ENCODE peak calls at places on chromosomes 16 and 17, in six cellular contexts. D is NB4, W is HepG2, R is A549, F is K562, U is GM12878. A is an unnamed sample.

GRCh38 chr16:57619606-57620315 is 8.7 kb upstream of the ADGRG1 start:
- DNase-seq in R (no peak), U (no peak), F (no peak), D (no peak), W (peak; percentile 46), A (no peak)

GRCh38 chr17:65071861-65072260 is 15.3 kb upstream of the GNA13 start:
- DNase-seq in W (peak; percentile 24), D (no peak), U (no peak), F (no peak), R (peak; percentile 73), A (no peak)

GRCh38 chr16:56094231-56094630 is 97.1 kb upstream of the GNAO1 start:
- DNase-seq in W (no peak), D (no peak), U (no peak), R (no peak), F (no peak), A (no peak)

GRCh38 chr16:610513-611381 is 20.0 kb upstream of the WFIKKN1 start:
- DNase-seq in W (peak; percentile 73), F (peak; percentile 71), D (no peak), R (no peak), U (no peak), A (no peak)

GRCh38 chr17:18950944-18951905 is 740 bp upstream of the SLC5A10 start:
- DNase-seq in F (no peak), D (peak; percentile 32), U (no peak), R (no peak), W (no peak), A (no peak)

GRCh38 chr17:2050246-2050866 is 4.5 kb upstream of the HIC1 start:
- DNase-seq in D (peak; percentile 44), W (no peak), F (peak; percentile 84), U (no peak), R (peak; percentile 85), A (peak; percentile 41)

GRCh38 chr17:82838386-82839063 is 1.3 kb downstream of the ZNF750 start:
- DNase-seq in D (peak; percentile 90), F (no peak), W (peak; percentile 88), U (no peak), R (no peak), A (no peak)

GRCh38 chr17:76280650-76281049 is 15.5 kb downstream of the UBALD2 start:
- DNase-seq in R (no peak), F (no peak), D (no peak), W (no peak), U (no peak), A (no peak)

GRCh38 chr17:4558311-4558972 is 1.9 kb downstream of the GGT6 start:
- DNase-seq in F (no peak), R (no peak), D (no peak), U (no peak), W (no peak), A (no peak)

GRCh38 chr16:8900343-8900742 is 18.2 kb downstream of the LITAFD start:
- DNase-seq in W (no peak), R (no peak), F (no peak), D (no peak), U (no peak), A (no peak)

GRCh38 chr17:3894927-3895343 is 2.1 kb upstream of the CAMKK1 start:
- DNase-seq in W (no peak), F (no peak), D (peak; percentile 41), R (peak; percentile 52), U (no peak), A (peak; percentile 60)

GRCh38 chr17:64969046-64969501 is 49.8 kb upstream of the LRRC37A3 start:
- DNase-seq in U (no peak), D (no peak), R (no peak), F (no peak), W (no peak), A (no peak)

GRCh38 chr17:50361561-50362480 is 11.2 kb downstream of the MRPL27 start:
- DNase-seq in W (peak; percentile 75), D (peak; percentile 81), F (peak; percentile 86), U (no peak), R (peak; percentile 80), A (peak; percentile 61)

DNA sequence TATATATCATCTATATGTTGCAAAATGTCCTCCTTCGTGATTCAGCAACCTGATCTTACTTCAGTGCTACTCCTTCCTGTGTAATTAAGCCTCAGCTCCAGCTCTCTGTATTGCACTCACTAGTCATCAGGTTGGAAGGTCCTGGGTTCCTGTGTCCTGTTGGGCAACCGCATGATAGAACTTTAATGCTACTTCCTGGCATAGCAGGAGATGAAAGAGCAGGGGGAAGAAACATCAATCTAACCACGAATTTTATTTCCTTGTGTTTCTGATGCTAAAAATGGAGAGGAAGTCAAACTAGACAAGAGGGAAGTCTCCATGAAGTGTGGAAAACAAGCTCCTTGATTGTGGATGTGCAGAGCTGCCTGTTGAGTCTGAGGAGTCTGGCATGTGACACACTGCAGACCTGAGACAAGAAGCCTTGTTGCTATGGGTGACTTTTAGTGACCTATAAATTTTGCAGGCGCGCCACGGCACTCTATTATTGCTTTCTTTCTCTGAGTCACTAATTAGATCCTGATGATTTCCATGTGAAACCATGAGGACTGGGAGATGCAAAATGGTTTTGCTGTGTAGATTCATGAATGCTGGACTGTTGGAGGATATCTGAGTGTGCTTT is 25.6 kb downstream of the IGSF6 start:
- DNase-seq in R (peak; percentile 46), U (no peak), W (peak; percentile 83), D (peak; percentile 96), F (no peak), A (peak; percentile 68)
- TF ChIP-seq MYC in R (no peak), U (no peak), W (no peak), D (peak; percentile 5), F (no peak), A (no peak)

GRCh38 chr17:39455919-39456318 is 4.9 kb upstream of the MED1 start:
- DNase-seq in U (no peak), W (no peak), F (no peak), R (no peak), D (no peak), A (no peak)

GRCh38 chr17:39450051-39450450 is 1.0 kb downstream of the MED1 start:
- DNase-seq in F (no peak), U (no peak), W (peak; percentile 60), D (no peak), R (no peak), A (no peak)

GRCh38 chr17:39450847-39451581 is at the start of gene MED1:
- DNase-seq in F (peak; percentile 86), R (peak; percentile 99), W (peak; percentile 99), U (peak; percentile 96), D (peak; percentile 99), A (peak; percentile 98)
- TF ChIP-seq MYC in F (peak; percentile 76), R (no peak), W (no peak), U (no peak), D (peak; percentile 74), A (no peak)

DNA sequence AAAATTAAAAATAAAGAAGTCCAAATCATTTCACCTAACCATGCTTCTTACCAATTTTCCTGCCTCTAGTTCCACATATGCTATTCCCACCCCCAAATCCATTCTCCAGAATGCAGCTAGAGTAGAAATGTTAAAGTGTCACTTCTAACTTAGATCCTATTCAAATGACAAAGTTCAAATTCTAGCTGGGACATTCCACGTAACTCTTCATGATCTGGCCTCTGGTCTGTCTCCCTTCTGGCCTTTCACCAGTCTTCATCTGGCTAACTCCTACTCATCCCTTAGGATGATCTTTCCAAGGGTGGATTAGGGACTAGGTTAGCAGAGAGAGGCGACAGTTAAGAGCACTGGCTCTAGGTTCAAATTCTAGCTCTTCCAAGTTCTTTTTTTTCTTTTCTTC is 97.9 kb downstream of the TRIM37 start:
- DNase-seq in F (no peak), W (no peak), D (no peak), R (no peak), U (no peak), A (no peak)
- TF ChIP-seq MYC in F (no peak), W (no peak), D (no peak), R (no peak), U (no peak), A (no peak)

DNA sequence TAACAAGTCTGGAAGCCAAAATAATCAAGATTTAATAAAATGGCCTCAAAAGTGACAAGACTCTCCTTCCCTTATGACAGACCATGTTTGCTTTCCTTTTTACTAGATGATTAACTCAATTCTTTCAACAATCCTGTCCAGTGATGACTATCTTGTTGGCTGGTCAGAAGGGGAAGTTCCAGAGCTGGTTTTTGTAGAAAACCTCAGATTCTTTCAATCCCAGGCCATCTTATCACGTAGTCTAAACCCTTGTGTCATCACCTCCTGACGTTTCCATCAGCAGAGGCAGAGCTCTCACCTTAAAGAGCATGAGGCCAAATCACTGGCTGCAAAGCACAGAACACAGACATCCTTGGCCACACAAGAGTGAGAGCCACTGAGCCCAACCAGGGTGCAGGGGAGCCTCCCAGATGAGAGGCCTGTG is 125.3 kb downstream of the ANKRD11 start:
- DNase-seq in F (no peak), W (no peak), D (peak; percentile 69), R (no peak), U (no peak), A (peak; percentile 45)
- TF ChIP-seq MYC in F (no peak), W (no peak), D (no peak), R (no peak), U (no peak), A (no peak)

GRCh38 chr16:51565149-51565548 is 414.1 kb upstream of the SALL1 start:
- DNase-seq in U (no peak), R (no peak), W (no peak), F (no peak), D (no peak), A (no peak)

GRCh38 chr16:51573191-51573590 is 422.1 kb upstream of the SALL1 start:
- DNase-seq in F (no peak), D (no peak), U (no peak), R (no peak), W (no peak), A (no peak)

GRCh38 chr16:51569204-51569911 is 418.3 kb upstream of the SALL1 start:
- DNase-seq in U (no peak), D (peak; percentile 63), F (no peak), W (no peak), R (no peak), A (peak; percentile 60)
- TF ChIP-seq MYC in U (no peak), D (no peak), F (no peak), W (no peak), R (no peak), A (no peak)